ENCODE peak calls at places on chromosomes 2 and 18, in four cellular contexts. D, E, O and X are unnamed samples.

GRCh38 chr2:108987111-108987510 is 1.9 kb downstream of the EDAR start:
- DNase-seq in E (no peak), D (no peak), O (no peak), X (no peak)

GRCh38 chr2:210460863-210461227 is 15.7 kb downstream of the LANCL1 start:
- DNase-seq in E (no peak), O (no peak), D (no peak), X (no peak)

GRCh38 chr18:13540783-13541182 is 185.6 kb downstream of the FAM210A start:
- DNase-seq in O (no peak), E (no peak), D (no peak), X (no peak)

GRCh38 chr18:70464343-70465114 is 175.7 kb downstream of the SOCS6 start:
- DNase-seq in O (peak), D (peak), E (no peak), X (no peak)

GRCh38 chr2:105062158-105062557 is 24.3 kb downstream of the MRPS9 start:
- DNase-seq in D (no peak), O (no peak), E (no peak), X (no peak)

GRCh38 chr2:184654945-184655344 is 56.6 kb downstream of the ZNF804A start:
- DNase-seq in O (no peak), D (peak), E (no peak), X (no peak)

GRCh38 chr2:158006961-158007664 is 94.6 kb upstream of the UPP2 start:
- DNase-seq in E (no peak), D (no peak), O (no peak), X (peak)

GRCh38 chr2:208097801-208098200 is 26.5 kb downstream of the CRYGD start:
- DNase-seq in E (no peak), D (peak), O (no peak), X (no peak)

GRCh38 chr2:127197475-127198385 is 22.4 kb downstream of the CYP27C1 start:
- DNase-seq in E (peak), O (no peak), D (peak), X (peak)

GRCh38 chr2:113973856-113974255 is 84.0 kb downstream of the ACTR3 start:
- DNase-seq in E (peak), D (no peak), O (no peak), X (peak)

GRCh38 chr2:175373001-175373727 is 191.7 kb upstream of the ATP5MC3 start:
- DNase-seq in E (no peak), O (no peak), D (peak), X (no peak)

GRCh38 chr18:28792404-28793103 is 615.6 kb upstream of the CDH2 start:
- DNase-seq in D (no peak), E (no peak), O (no peak), X (no peak)

GRCh38 chr2:143241403-143242088 is 112.3 kb downstream of the ARHGAP15 start:
- DNase-seq in E (no peak), D (peak), O (no peak), X (no peak)

GRCh38 chr18:25896178-25896780 is 194.1 kb downstream of the SS18 start:
- DNase-seq in E (peak), O (peak), D (peak), X (peak)

GRCh38 chr18:79477711-79478483 is 82.2 kb downstream of the NFATC1 start:
- DNase-seq in E (no peak), D (no peak), O (no peak), X (no peak)

GRCh38 chr18:77366725-77367641 is 117.3 kb downstream of the GALR1 start:
- DNase-seq in D (peak), O (no peak), E (no peak), X (no peak)

GRCh38 chr18:67608171-67608570 is 91.7 kb upstream of the DSEL start:
- DNase-seq in O (no peak), D (no peak), E (no peak), X (no peak)

GRCh38 chr2:1010373-1011017 is 59.8 kb downstream of the SNTG2 start:
- DNase-seq in D (no peak), E (no peak), O (peak), X (peak)

GRCh38 chr18:59881728-59882685 is 17.8 kb upstream of the PMAIP1 start:
- DNase-seq in E (no peak), D (peak), O (no peak), X (peak)

GRCh38 chr18:11005528-11005927 is 143.8 kb downstream of the PIEZO2 start:
- DNase-seq in D (peak), E (no peak), O (peak), X (no peak)

GRCh38 chr2:174153757-174154680 is 94.3 kb downstream of the OLA1 start:
- DNase-seq in E (no peak), D (peak), O (no peak), X (no peak)

GRCh38 chr18:3645384-3646156 is 195.6 kb downstream of the TGIF1 start:
- DNase-seq in D (no peak), E (peak), O (no peak), X (no peak)

DNA sequence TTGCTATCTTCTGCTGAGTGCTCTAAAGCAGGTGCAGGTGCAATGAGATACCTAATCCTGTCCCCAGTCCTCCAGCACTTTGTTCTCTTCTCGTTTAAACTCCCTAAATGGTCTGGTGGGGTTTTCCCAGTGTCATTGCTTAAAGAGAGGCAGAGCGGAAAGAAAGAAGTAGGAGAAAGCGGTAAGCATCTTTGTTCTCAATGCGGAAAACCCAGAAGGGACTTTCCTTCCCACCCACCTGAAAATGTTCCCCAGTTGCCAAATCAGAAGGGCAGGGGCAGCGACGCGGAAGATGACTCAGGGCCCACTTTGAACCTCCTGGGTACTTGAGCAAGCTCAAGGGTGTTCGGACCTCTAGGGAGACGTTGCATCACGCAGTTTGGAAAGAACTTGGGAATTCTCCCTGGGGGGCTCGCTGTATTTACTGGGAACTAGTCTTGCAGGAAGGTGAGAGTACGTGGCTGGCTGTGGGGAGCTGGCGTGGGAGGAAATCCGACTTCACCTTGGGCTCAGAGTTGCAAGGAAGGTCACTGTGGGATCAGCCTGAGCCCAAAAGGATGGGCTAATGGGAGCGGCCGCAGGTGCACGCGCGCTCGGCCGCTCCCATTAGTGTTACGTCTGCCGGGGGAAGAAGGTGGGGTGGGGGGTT is 587 bp upstream of the SGPP2 start:
- DNase-seq in E (no peak), O (no peak), D (no peak), X (no peak)
- H2AFZ ChIP-seq in E (no peak), O (peak), D (no peak), X (no peak)

GRCh38 chr2:241036397-241036963 is 38.1 kb downstream of the SNED1 start:
- DNase-seq in E (no peak), O (peak), D (no peak), X (peak)

GRCh38 chr2:241034490-241035141 is 36.2 kb downstream of the SNED1 start:
- DNase-seq in D (no peak), O (no peak), E (no peak), X (no peak)

GRCh38 chr2:241033994-241034393 is 35.6 kb downstream of the SNED1 start:
- DNase-seq in E (no peak), O (no peak), D (no peak), X (no peak)

GRCh38 chr2:241035818-241036396 is 37.5 kb downstream of the SNED1 start:
- DNase-seq in E (no peak), O (no peak), D (no peak), X (peak)

DNA sequence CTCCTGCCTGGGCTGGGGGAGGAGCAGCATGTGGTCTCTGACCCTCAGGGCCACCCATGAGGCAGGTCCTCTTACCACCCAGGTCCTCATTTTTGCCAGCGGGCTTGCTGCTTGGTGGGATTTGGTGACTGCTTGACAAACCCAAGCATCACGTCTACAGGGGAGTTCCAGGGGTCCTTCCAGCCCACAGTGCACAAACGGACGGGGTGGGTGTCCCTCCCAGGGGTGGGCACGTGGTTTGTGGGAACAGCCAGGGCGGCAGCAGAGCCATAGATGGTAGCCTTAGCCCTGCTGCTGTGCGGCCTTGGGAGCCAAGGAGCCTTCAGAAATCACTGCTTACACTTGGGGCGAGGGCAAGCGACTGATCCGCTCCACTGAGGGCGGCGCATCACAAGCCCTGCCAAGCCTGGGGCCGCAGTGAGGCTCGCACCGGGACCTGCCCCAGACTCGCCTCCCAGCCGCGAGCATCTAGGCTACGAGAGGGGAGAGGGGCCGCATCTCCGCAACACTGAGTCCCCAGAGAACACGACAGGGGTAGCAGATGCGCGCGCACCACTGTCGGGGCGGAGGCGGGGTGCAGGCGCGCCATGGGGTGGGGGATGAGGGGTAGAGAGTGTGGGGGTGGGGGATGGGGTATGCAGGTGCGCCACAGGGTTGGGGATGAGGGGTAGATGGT is 36.9 kb downstream of the SNED1 start:
- DNase-seq in O (no peak), E (no peak), D (no peak), X (peak)
- H2AFZ ChIP-seq in O (no peak), E (no peak), D (no peak), X (no peak)

DNA sequence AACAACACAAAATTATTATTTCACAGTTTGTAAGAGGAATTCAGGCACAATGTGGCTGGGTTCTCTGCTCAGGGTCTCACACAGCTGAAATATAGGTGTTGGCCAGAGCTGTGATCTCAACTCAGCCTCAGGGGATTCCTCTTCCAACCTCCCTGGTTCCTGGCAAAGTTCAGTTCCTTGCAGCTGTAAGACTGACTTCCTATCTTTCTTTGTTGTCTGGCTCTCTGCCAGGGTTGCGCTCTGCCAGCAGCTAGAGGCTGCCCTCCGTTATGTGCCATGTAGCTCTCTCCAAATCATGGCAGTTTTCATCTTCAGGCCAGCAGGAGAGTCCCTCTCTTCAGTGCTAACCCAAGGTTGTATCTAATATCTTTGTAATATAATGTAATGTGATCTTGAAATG is 272.5 kb upstream of the KCNJ3 start:
- DNase-seq in D (no peak), O (no peak), E (no peak), X (no peak)
- H2AFZ ChIP-seq in D (no peak), O (no peak), E (no peak), X (no peak)

DNA sequence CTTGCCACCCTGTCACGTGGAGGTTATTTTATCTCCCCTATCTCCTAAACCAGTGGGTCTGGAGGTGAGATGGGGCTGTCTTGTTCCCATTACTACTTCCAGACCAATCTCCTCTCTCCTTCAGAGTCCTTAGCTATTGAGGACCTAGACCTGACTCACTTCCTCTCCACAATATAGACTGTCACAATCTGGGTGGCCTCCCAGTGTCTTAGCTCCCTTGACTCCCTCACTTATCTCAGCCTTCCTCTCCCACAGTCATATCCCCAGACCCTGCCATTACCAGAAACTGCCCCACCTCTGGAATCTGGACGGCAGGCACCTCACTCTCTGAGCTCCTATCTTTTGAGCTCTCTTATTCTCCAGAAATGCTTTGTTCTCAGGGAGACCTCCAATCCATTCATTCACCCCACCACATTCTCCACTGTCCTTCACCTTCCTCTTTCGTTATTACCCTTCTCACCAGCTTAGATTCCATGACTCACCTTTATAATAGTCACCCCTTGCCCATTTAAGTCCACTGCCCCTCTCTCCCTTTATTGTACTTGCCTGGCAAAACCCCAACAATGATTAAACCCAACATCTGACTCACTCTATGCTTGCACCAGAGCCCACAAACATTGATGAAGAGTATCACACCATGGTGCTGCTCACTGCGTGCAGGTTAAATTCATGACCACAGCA is 23.3 kb upstream of the SIX3 start:
- DNase-seq in E (no peak), D (peak), O (no peak), X (no peak)
- H2AFZ ChIP-seq in E (no peak), D (no peak), O (no peak), X (no peak)